ENCODE peak calls at places on chromosomes 3 and 15, in eight cellular contexts. P is endodermal cell, A is right lobe of liver, O is sigmoid colon, I is GM12865, S is GM23338, Z is cardiac fibroblast, Q is mammary epithelial cell. X is an unnamed sample.

GRCh38 chr3:64343692-64344440 is 118.6 kb upstream of the PRICKLE2 start:
- DNase-seq in A (no peak), Z (peak; percentile 62), I (no peak), P (peak; percentile 35), Q (peak; percentile 59), O (no peak), S (no peak), X (no peak)

GRCh38 chr3:104514776-104515175 is 851.9 kb upstream of the ALCAM start:
- DNase-seq in O (no peak), S (no peak), Z (no peak), I (peak; percentile 73), Q (no peak), P (no peak), A (no peak), X (no peak)

GRCh38 chr3:66738625-66739330 is 238.0 kb upstream of the LRIG1 start:
- DNase-seq in A (no peak), P (no peak), I (no peak), S (no peak), O (no peak), Q (no peak), Z (peak; percentile 39), X (peak; percentile 56)

GRCh38 chr3:67109651-67110204 is 111.6 kb downstream of the KBTBD8 start:
- DNase-seq in S (peak; percentile 87), O (peak; percentile 58), A (no peak), P (no peak), I (peak; percentile 30), Z (peak; percentile 71), Q (peak; percentile 33), X (peak; percentile 31)

GRCh38 chr3:156131241-156131640 is 10.9 kb downstream of the KCNAB1 start:
- DNase-seq in S (no peak), Z (no peak), I (no peak), Q (no peak), P (no peak), O (no peak), A (no peak), X (no peak)

GRCh38 chr3:158127250-158128219 is 17.6 kb downstream of the RSRC1 start:
- DNase-seq in Q (peak; percentile 82), A (no peak), Z (peak; percentile 32), S (no peak), P (no peak), I (peak; percentile 52), O (no peak), X (no peak)

GRCh38 chr15:83107841-83108181 is 366 bp downstream of the TM6SF1 start:
- DNase-seq in P (no peak), S (no peak), Z (no peak), A (no peak), I (no peak), Q (no peak), O (no peak), X (no peak)

GRCh38 chr15:73851679-73852078 is 21.7 kb upstream of the TBC1D21 start:
- DNase-seq in Q (peak; percentile 50), S (peak; percentile 94), A (no peak), O (no peak), I (peak; percentile 67), Z (peak; percentile 74), P (peak; percentile 93), X (no peak)

GRCh38 chr15:78177447-78177873 is 28.3 kb downstream of the IDH3A start:
- DNase-seq in S (peak; percentile 89), A (no peak), I (peak; percentile 53), Z (peak; percentile 31), Q (no peak), O (no peak), P (peak; percentile 94), X (peak; percentile 2)

GRCh38 chr15:56146756-56147155 is 96.9 kb downstream of the RFX7 start:
- DNase-seq in A (no peak), S (no peak), P (no peak), O (no peak), Z (no peak), I (no peak), Q (no peak), X (no peak)

GRCh38 chr15:74320358-74321247 is 46.8 kb downstream of the CYP11A1 start:
- DNase-seq in Z (peak; percentile 60), O (no peak), S (peak; percentile 84), Q (peak; percentile 19), I (peak; percentile 48), A (peak; percentile 45), P (peak; percentile 78), X (no peak)

GRCh38 chr15:70344666-70345065 is 246.9 kb upstream of the TLE3 start:
- DNase-seq in P (peak; percentile 69), O (no peak), A (no peak), Z (no peak), S (no peak), Q (no peak), I (no peak), X (no peak)

GRCh38 chr3:119433613-119434325 is 29.6 kb downstream of the TMEM39A start:
- DNase-seq in Q (no peak), S (no peak), A (no peak), O (no peak), P (no peak), Z (no peak), I (no peak), X (no peak)

GRCh38 chr15:31266712-31267111 is 59.9 kb upstream of the KLF13 start:
- DNase-seq in A (no peak), P (peak; percentile 38), S (no peak), I (no peak), Q (no peak), Z (no peak), O (peak; percentile 53), X (no peak)

GRCh38 chr15:76674883-76675282 is 230.3 kb downstream of the SCAPER start:
- DNase-seq in P (no peak), Z (peak; percentile 1), O (no peak), Q (peak; percentile 35), A (no peak), S (no peak), I (no peak), X (no peak)

GRCh38 chr15:50059883-50060282 is 59.1 kb downstream of the ATP8B4 start:
- DNase-seq in Z (no peak), S (peak; percentile 46), P (peak; percentile 49), A (no peak), Q (no peak), I (no peak), O (no peak), X (no peak)

GRCh38 chr3:197912770-197913476 is 37.1 kb upstream of the RPL35A start:
- DNase-seq in O (no peak), P (no peak), Q (no peak), I (peak; percentile 28), Z (peak; percentile 17), S (no peak), A (no peak), X (no peak)

GRCh38 chr3:53493618-53493996 is 804 bp upstream of the CACNA1D start:
- DNase-seq in P (no peak), Z (no peak), O (no peak), I (no peak), A (no peak), Q (no peak), S (peak; percentile 35), X (no peak)
- H3K4me3 ChIP-seq in P (peak overlapping the region; percentile 64), Z (no peak overlapping the region), O (peak overlapping the region; percentile 63), I (no peak overlapping the region), A (peak overlapping the region; percentile 55), Q (no peak overlapping the region), S (peak overlapping the region; percentile 70), X (no peak overlapping the region)

DNA sequence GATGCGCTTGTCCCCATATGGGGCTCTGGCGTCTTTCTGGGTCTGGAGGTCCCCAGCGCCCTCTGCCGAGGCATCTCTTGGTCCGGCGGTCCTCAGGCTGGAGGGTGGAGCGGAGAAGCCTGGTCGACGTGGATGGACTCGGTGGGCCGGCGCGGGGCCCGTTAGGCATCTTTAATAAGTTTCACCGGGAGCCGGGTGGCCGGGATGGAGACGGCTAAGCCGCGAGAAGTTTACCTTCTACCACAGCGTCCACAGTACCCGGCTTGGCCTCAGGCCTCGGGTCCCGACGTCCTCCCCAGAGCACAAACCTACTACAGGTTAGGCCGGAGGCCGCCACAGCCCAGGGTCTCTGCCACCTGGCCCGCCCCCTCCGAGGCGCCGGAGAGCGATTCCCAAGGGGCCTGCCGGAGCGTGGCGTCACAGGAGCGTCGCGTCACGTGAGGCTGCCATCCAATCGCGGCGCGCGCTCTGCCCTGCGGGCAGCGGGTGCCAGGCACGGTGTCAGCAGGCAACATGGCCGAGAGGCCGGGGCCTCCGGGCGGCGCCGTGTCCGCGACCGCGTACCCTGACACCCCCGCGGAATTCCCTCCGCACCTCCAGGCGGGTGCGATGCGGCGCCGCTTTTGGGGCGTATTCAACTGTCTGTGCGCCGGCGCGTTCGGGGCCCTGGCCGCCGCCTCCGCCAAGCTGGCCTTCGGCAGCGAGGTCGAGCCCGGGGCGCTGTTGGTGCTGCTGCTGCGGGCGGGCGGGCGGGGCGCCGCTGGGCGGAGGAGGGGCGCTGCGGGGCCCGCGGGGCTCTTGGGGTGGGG is at the start of gene TMEM42:
- DNase-seq in P (peak; percentile 97), Z (peak; percentile 96), Q (peak; percentile 73), S (peak; percentile 97), A (peak; percentile 93), O (peak; percentile 95), I (peak; percentile 95), X (peak; percentile 57)
- TF ChIP-seq CTCF in P (peak; percentile 64), Z (peak; percentile 13), Q (no peak), S (peak; percentile 64), A (no peak), O (no peak), I (no peak), X (peak; percentile 19)

GRCh38 chr3:30492581-30493192 is 113.7 kb upstream of the TGFBR2 start:
- DNase-seq in Z (peak; percentile 28), O (no peak), I (no peak), S (peak; percentile 5), P (no peak), Q (peak; percentile 80), A (no peak), X (no peak)
- H3K4me3 ChIP-seq in Z (no peak overlapping the region), O (no peak overlapping the region), I (no peak overlapping the region), S (no peak overlapping the region), P (no peak overlapping the region), Q (no peak overlapping the region), A (no peak overlapping the region), X (no peak overlapping the region)

GRCh38 chr15:66704783-66705113 is 2.7 kb downstream of the SMAD6 start:
- DNase-seq in Z (no peak), S (no peak), I (no peak), Q (no peak), A (no peak), O (no peak), P (no peak), X (no peak)

GRCh38 chr15:66707310-66708160 is 5.5 kb downstream of the SMAD6 start:
- DNase-seq in Z (peak; percentile 79), S (peak; percentile 88), O (peak; percentile 75), A (peak; percentile 38), I (no peak), Q (no peak), P (peak; percentile 93), X (no peak)

GRCh38 chr15:66705277-66705927 is 3.4 kb downstream of the SMAD6 start:
- DNase-seq in Z (no peak), Q (no peak), I (no peak), O (no peak), S (no peak), P (no peak), A (no peak), X (no peak)

GRCh38 chr15:66706840-66707239 is 4.8 kb downstream of the SMAD6 start:
- DNase-seq in A (no peak), I (no peak), Z (no peak), P (no peak), O (no peak), Q (no peak), S (no peak), X (no peak)

DNA sequence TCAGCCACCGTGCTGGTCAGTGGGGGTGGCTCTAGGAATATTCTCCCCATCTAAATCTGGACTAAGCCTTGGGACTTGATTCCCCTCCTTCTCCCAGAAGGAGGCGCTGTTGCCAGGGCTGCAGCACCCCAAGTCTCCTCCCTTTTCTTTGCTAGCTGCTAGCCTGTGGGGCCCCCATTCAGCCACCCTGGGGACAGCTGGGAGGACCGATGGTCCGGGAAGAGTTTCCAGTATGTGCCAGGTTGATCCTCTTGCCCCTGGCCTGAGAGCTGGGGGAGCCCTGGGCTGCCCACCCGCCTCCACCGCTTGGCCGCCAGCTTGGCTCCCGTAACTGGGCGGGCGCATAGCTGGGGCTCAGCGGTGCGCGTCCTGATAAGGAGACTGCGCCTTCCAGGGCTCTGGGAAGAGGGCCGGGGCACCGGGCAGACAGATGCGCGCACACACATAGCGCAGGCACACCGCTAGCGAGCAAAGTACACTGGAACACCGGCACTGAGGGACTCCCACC is 4.2 kb downstream of the SMAD6 start:
- DNase-seq in Z (peak; percentile 78), I (no peak), Q (no peak), O (no peak), A (no peak), P (peak; percentile 66), S (no peak), X (no peak)
- TF ChIP-seq CTCF in Z (peak; percentile 35), I (peak; percentile 44), Q (peak; percentile 40), O (peak; percentile 11), A (peak; percentile 40), P (peak; percentile 79), S (peak; percentile 61), X (peak; percentile 73)

X was measured in HFF-Myc.